ENCODE peak calls at places on chromosomes 6 and 20, in nine cellular contexts. C, S, J, I, N, R, A, D and E are unnamed samples.

GRCh38 chr20:10853176-10853575 is 179.4 kb upstream of the JAG1 start:
- DNase-seq in J (no peak), I (no peak), A (no peak), R (no peak), S (no peak), C (no peak), D (no peak), N (no peak), E (no peak)

GRCh38 chr6:75932067-75932466 is 140.4 kb downstream of the IMPG1 start:
- DNase-seq in J (no peak), R (no peak), D (peak), A (no peak), C (peak), I (peak), S (no peak), N (no peak), E (no peak)

GRCh38 chr6:83867527-83868161 is 8.2 kb downstream of the CYB5R4 start:
- DNase-seq in C (peak), S (no peak), J (peak), N (peak), A (no peak), R (peak), I (peak), D (peak), E (no peak)

GRCh38 chr6:44730771-44731391 is 343.4 kb downstream of the CDC5L start:
- DNase-seq in J (no peak), D (no peak), N (no peak), A (peak), C (no peak), R (no peak), I (peak), S (no peak), E (peak)

GRCh38 chr20:44692932-44693476 is 22.2 kb upstream of the CCN5 start:
- DNase-seq in J (peak), S (peak), I (peak), N (peak), C (peak), R (peak), D (peak), A (peak), E (peak)

GRCh38 chr6:143603474-143603873 is 74.3 kb upstream of the PHACTR2 start:
- DNase-seq in A (no peak), D (no peak), S (no peak), J (no peak), R (no peak), C (no peak), I (no peak), N (no peak), E (no peak)

GRCh38 chr20:38211200-38212097 is 46.4 kb upstream of the TGM2 start:
- DNase-seq in N (no peak), D (no peak), S (peak), A (peak), R (peak), C (no peak), J (no peak), I (no peak), E (no peak)

GRCh38 chr20:63568986-63569949 is 4.8 kb downstream of the HELZ2 start:
- DNase-seq in J (no peak), N (peak), I (no peak), S (no peak), D (no peak), A (no peak), C (no peak), R (no peak), E (no peak)

GRCh38 chr20:17969276-17969883 is 562 bp downstream of the MGME1 start:
- DNase-seq in I (no peak), A (no peak), S (no peak), C (no peak), J (peak), R (peak), D (no peak), N (peak), E (no peak)

GRCh38 chr6:164404802-164405488 is 904.5 kb downstream of the C6orf118 start:
- DNase-seq in D (no peak), I (no peak), C (no peak), N (no peak), A (no peak), J (no peak), S (no peak), R (no peak), E (no peak)

GRCh38 chr20:21808863-21809664 is 103.6 kb downstream of the PAX1 start:
- DNase-seq in J (no peak), C (no peak), A (no peak), I (no peak), S (no peak), D (no peak), R (no peak), N (peak), E (peak)

GRCh38 chr6:127404133-127404532 is 55.1 kb downstream of the KIAA0408 start:
- DNase-seq in A (no peak), I (no peak), C (no peak), S (no peak), N (no peak), D (no peak), J (no peak), R (no peak), E (no peak)

GRCh38 chr6:114398481-114398880 is 55.7 kb upstream of the HS3ST5 start:
- DNase-seq in N (no peak), C (no peak), I (no peak), S (no peak), A (no peak), D (no peak), R (no peak), J (no peak), E (no peak)

GRCh38 chr20:31565699-31566331 is 39.3 kb upstream of the ID1 start:
- DNase-seq in A (no peak), D (no peak), C (no peak), J (no peak), S (no peak), N (peak), R (no peak), I (no peak), E (no peak)

GRCh38 chr20:14319704-14320103 is 17.7 kb downstream of the FLRT3 start:
- DNase-seq in A (no peak), N (no peak), J (no peak), C (no peak), S (no peak), R (no peak), I (no peak), D (no peak), E (no peak)

GRCh38 chr6:85450578-85450884 is 648 bp downstream of the NT5E start:
- DNase-seq in A (no peak), I (no peak), R (no peak), N (no peak), C (no peak), J (no peak), S (no peak), D (no peak), E (no peak)

GRCh38 chr6:140071601-140072062 is 697.2 kb upstream of the CITED2 start:
- DNase-seq in D (no peak), A (no peak), N (no peak), I (peak), S (no peak), J (peak), C (peak), R (no peak), E (no peak)

GRCh38 chr6:41200901-41201783 is at the start of gene TREML2:
- DNase-seq in I (no peak), N (peak), S (no peak), J (no peak), D (no peak), R (no peak), A (no peak), C (no peak), E (no peak)

GRCh38 chr20:43043887-43044286 is 145.8 kb downstream of the PTPRT start:
- DNase-seq in S (no peak), R (no peak), N (no peak), C (no peak), A (no peak), J (no peak), D (no peak), I (no peak), E (no peak)

GRCh38 chr6:100452998-100453397 is 11.7 kb downstream of the SIM1 start:
- DNase-seq in C (no peak), J (no peak), A (no peak), D (no peak), R (no peak), S (no peak), N (no peak), I (no peak), E (no peak)

GRCh38 chr20:58992911-58993310 is 11.9 kb downstream of the NELFCD start:
- DNase-seq in J (no peak), S (no peak), R (no peak), N (no peak), C (no peak), A (peak), D (no peak), I (no peak), E (no peak)

GRCh38 chr6:7910654-7911344 is at the start of gene TXNDC5:
- DNase-seq in D (no peak), A (peak), C (peak), S (peak), J (peak), N (peak), I (peak), R (peak), E (peak)
- TF ChIP-seq POLR2A in D (peak), A (no peak), C (peak), S (no peak), J (peak), N (no peak), I (no peak), R (no peak), E (peak)

GRCh38 chr6:30726506-30727413 is 6.6 kb downstream of the TUBB start:
- DNase-seq in D (no peak), I (peak), S (no peak), J (no peak), N (no peak), R (no peak), A (no peak), C (no peak), E (no peak)
- TF ChIP-seq POLR2A in D (no peak), I (peak), S (no peak), J (no peak), N (no peak), R (no peak), A (no peak), C (peak), E (no peak)

DNA sequence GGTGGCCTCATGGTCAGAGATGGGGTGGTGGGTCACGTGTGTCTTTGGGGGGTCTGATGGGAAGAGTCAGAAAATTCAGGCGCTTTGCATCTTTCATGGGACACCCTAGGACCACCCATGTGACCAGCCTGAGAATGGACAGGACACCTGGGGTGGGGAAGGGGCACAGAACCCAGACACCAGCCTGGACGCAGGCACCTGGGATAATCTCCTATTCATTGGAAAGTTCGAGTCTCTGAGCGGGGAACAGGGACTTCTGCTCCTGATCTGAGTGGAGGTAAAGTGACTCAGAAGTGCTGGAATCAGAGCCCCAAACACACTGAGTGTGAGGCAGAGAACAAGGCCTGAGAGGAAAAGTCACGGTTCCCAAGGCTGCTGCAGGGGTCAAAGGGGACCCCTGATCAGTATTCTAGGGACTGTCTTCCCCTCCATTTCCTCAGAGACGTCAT is 1.4 kb downstream of the HLA-B start:
- DNase-seq in J (no peak), A (no peak), N (no peak), R (no peak), I (no peak), D (no peak), S (no peak), C (no peak), E (no peak)
- TF ChIP-seq POLR2A in J (no peak), A (no peak), N (no peak), R (no peak), I (no peak), D (no peak), S (no peak), C (no peak), E (no peak)

DNA sequence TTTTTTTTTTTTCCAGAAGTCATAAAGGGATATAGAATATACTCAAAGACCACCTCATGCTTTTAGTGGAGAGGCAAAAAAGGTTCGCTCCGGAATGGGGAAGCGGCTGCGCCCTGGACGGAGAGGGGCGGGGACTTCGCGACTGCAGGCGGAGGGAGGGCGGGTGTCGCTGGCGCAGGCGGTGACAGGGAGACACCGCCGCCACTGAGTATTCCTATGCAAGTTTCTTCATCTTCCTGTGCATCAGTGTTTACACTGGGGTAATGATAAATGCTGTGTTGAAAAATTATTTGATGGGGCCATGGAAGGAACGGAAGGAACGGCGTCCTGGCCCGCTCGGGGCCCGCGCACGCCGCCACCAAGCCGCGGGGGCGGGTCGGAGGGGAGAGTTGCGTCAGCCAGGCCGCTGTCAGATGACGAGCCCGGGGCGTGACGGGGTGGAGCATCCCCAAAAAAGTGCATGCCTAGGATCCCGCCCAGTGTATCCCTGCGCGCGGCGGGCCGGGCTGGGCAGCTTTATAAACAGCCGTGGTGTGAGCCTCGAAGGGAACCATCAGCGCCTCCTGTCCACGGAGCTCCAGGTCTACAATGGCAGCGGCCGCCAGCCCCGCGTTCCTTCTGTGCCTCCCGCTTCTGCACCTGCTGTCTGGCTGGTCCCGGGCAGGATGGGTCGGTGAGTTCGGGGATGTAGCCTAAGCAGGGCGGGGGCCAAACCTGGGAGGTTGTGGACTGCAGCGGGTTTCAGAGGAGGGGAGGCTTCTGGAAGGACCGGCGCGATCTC is at the start of gene ULBP1:
- DNase-seq in R (peak), A (peak), I (peak), J (peak), N (peak), D (peak), S (peak), C (peak), E (peak)
- TF ChIP-seq POLR2A in R (no peak), A (no peak), I (no peak), J (no peak), N (no peak), D (peak), S (no peak), C (no peak), E (no peak)